ENCODE peak calls at places on chromosomes 1 and 21, in eight cellular contexts. R is stomach, W is IMR-90, L is right atrium auricular region, E is BE2C, G is sigmoid colon, Q is DND-41, Y is body of pancreas. B is an unnamed sample. For H3K27me3 and H3K4me1, the result is how much of the 10 kb centered on the place peaks cover.

GRCh38 chr1:92481598-92482403 is 4.9 kb downstream of the GFI1 start:
- DNase-seq in G (no peak), Y (no peak), L (no peak), Q (peak), W (no peak), R (no peak), E (no peak), B (no peak)

GRCh38 chr1:36387141-36387949 is 1.6 kb upstream of the STK40 start:
- DNase-seq in L (peak), Y (no peak), G (peak), E (no peak), R (no peak), Q (no peak), W (peak), B (no peak)

GRCh38 chr1:228410015-228410414 is 3.4 kb upstream of the TRIM11 start:
- DNase-seq in E (no peak), R (no peak), W (peak), L (peak), G (no peak), Q (no peak), Y (no peak), B (peak)

GRCh38 chr1:30919025-30919881 is 10.7 kb upstream of the SDC3 start:
- DNase-seq in L (peak), R (no peak), G (no peak), W (peak), Q (no peak), Y (no peak), E (peak), B (no peak)

GRCh38 chr1:234845097-234845660 is 235.2 kb upstream of the IRF2BP2 start:
- DNase-seq in W (no peak), G (no peak), E (no peak), R (no peak), Y (peak), Q (peak), L (no peak), B (no peak)

GRCh38 chr1:7257225-7257624 is 472.0 kb downstream of the CAMTA1 start:
- DNase-seq in G (no peak), Y (no peak), W (no peak), R (no peak), L (no peak), E (no peak), Q (no peak), B (no peak)

GRCh38 chr1:228511539-228512445 is 24.6 kb downstream of the RNF187 start:
- DNase-seq in Q (no peak), L (peak), W (no peak), G (no peak), E (no peak), Y (no peak), R (no peak), B (no peak)

GRCh38 chr1:910881-911721 is 12.6 kb upstream of the SAMD11 start:
- DNase-seq in G (peak), Q (no peak), E (peak), R (peak), Y (peak), L (no peak), W (peak), B (peak)

GRCh38 chr1:196609114-196609737 is 986 bp upstream of the KCNT2 start:
- DNase-seq in Y (peak), W (peak), G (peak), E (peak), L (peak), R (no peak), Q (no peak), B (no peak)

GRCh38 chr21:46617267-46618051 is 12.6 kb upstream of the S100B start:
- DNase-seq in R (no peak), Y (no peak), L (no peak), Q (no peak), W (peak), E (no peak), G (no peak), B (no peak)

GRCh38 chr1:214827883-214828282 is 224.9 kb downstream of the CENPF start:
- DNase-seq in Y (no peak), Q (no peak), L (no peak), E (no peak), R (no peak), W (no peak), G (no peak), B (no peak)

GRCh38 chr1:214824758-214825157 is 221.8 kb downstream of the CENPF start:
- DNase-seq in Q (no peak), R (no peak), L (no peak), Y (no peak), G (no peak), W (no peak), E (no peak), B (no peak)

GRCh38 chr1:214823311-214824117 is 220.5 kb downstream of the CENPF start:
- DNase-seq in E (peak), Y (no peak), W (no peak), Q (no peak), L (no peak), R (no peak), G (no peak), B (no peak)
- TF ChIP-seq CTCF in E (peak), Y (no peak), W (no peak), Q (peak), L (no peak), R (no peak), G (no peak), B (no peak)

GRCh38 chr1:15741183-15741850 is 982 bp upstream of the TMEM82 start:
- DNase-seq in L (peak), R (peak), E (peak), Y (peak), Q (peak), W (peak), G (peak), B (peak)
- H3K27me3 ChIP-seq in L (under half), R (under half), E (under half), Y (under half), Q (under half), W (under half), G (under half), B (under half)

GRCh38 chr1:220164116-220164515 is 70.2 kb downstream of the IARS2 start:
- DNase-seq in Y (no peak), G (no peak), Q (no peak), W (no peak), L (no peak), R (no peak), E (no peak), B (no peak)

GRCh38 chr1:220160027-220160426 is 66.1 kb downstream of the IARS2 start:
- DNase-seq in Y (no peak), G (no peak), W (no peak), L (no peak), Q (no peak), E (no peak), R (no peak), B (no peak)

GRCh38 chr1:220159026-220159425 is 65.1 kb downstream of the IARS2 start:
- DNase-seq in L (no peak), E (no peak), Q (no peak), Y (no peak), R (no peak), G (no peak), W (no peak), B (no peak)

GRCh38 chr1:220166853-220167252 is 72.9 kb downstream of the IARS2 start:
- DNase-seq in R (no peak), L (no peak), E (no peak), Y (no peak), G (no peak), W (no peak), Q (no peak), B (no peak)

GRCh38 chr1:220164517-220164916 is 70.6 kb downstream of the IARS2 start:
- DNase-seq in E (no peak), L (no peak), R (no peak), Y (no peak), Q (no peak), W (no peak), G (no peak), B (no peak)
- H3K4me1 ChIP-seq in E (under half), L (under half), R (under half), Y (under half), Q (under half), W (under half), G (under half), B (under half)

DNA sequence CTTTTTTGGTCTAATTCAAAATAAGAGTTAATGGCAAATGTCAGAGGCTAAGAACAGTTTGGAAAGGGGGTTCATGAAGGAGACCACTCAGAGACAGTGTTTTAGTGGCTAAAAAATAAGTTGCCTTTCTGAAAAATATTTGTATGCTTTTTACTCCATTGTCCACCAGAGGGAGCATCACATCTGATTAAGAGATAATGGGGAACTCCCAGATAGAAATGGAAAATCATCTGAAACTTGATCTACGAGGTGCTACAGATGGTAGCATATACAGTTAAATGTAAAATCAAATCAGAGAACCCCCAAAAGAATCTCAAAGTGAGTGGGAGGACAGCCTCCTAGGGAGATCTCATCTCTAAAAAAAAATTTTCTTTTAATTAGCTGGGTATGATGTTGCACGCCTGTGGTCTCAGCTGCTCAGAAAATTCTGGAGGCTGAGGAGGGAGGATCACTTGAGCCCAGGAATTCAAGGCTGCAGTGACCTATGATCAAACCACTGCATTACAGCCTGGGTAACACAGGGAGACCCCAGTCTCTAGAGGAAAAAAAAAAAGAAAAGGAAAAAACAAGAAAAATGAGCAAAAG is 9.7 kb downstream of the SMYD3 start:
- DNase-seq in L (no peak), Y (no peak), G (no peak), R (no peak), Q (no peak), E (no peak), W (peak), B (no peak)
- TF ChIP-seq CTCF in L (peak), Y (no peak), G (peak), R (peak), Q (peak), E (peak), W (peak), B (peak)

GRCh38 chr1:151508721-151509292 is 2.4 kb upstream of the CGN start:
- DNase-seq in G (no peak), R (peak), Y (no peak), E (no peak), W (no peak), Q (no peak), L (no peak), B (no peak)

GRCh38 chr1:151509350-151510019 is 1.7 kb upstream of the CGN start:
- DNase-seq in W (no peak), Y (no peak), R (no peak), Q (no peak), G (peak), L (no peak), E (no peak), B (no peak)

GRCh38 chr1:151510957-151511635 is at the start of gene CGN:
- DNase-seq in E (peak), G (peak), Y (peak), W (peak), L (peak), Q (peak), R (peak), B (peak)

GRCh38 chr1:151510614-151510956 is 602 bp upstream of the CGN start:
- DNase-seq in W (no peak), Q (no peak), L (no peak), R (no peak), G (no peak), Y (no peak), E (no peak), B (no peak)

DNA sequence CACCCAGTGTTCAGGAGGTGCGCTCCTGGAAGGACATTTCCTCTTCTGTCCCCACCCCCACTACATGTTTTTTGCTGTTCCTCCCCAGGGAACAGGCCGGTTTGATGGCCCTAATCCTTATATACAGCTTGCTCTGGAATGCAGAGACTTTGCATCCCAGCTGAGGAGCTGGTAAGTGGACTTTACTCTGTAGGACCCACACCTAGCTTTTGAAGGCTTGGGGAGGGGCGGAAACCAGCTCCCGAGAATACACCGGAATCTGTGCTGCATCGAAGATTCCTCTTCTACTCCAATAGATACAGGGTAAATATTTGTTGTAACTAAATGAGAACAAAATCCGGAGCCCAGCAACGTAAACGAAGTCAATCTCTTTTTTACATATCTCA is 1.2 kb upstream of the CGN start:
- DNase-seq in E (no peak), L (no peak), G (peak), R (no peak), Q (no peak), Y (no peak), W (no peak), B (no peak)
- H3K27me3 ChIP-seq in E (under half), L (under half), G (under half), R (under half), Q (under half), Y (under half), W (under half), B (under half)

GRCh38 chr1:42939216-42939615 is 19.5 kb downstream of the SLC2A1 start:
- DNase-seq in W (no peak), G (no peak), L (no peak), E (no peak), Y (peak), R (peak), Q (no peak), B (no peak)

GRCh38 chr1:42943166-42943565 is 15.5 kb downstream of the SLC2A1 start:
- DNase-seq in Q (no peak), G (peak), W (no peak), Y (peak), L (no peak), R (peak), E (no peak), B (peak)

GRCh38 chr1:42941640-42942330 is 16.9 kb downstream of the SLC2A1 start:
- DNase-seq in Y (peak), R (peak), E (peak), L (peak), G (peak), W (peak), Q (no peak), B (peak)

GRCh38 chr1:42942444-42942843 is 16.2 kb downstream of the SLC2A1 start:
- DNase-seq in Q (no peak), L (no peak), R (no peak), E (no peak), G (no peak), W (no peak), Y (no peak), B (no peak)

DNA sequence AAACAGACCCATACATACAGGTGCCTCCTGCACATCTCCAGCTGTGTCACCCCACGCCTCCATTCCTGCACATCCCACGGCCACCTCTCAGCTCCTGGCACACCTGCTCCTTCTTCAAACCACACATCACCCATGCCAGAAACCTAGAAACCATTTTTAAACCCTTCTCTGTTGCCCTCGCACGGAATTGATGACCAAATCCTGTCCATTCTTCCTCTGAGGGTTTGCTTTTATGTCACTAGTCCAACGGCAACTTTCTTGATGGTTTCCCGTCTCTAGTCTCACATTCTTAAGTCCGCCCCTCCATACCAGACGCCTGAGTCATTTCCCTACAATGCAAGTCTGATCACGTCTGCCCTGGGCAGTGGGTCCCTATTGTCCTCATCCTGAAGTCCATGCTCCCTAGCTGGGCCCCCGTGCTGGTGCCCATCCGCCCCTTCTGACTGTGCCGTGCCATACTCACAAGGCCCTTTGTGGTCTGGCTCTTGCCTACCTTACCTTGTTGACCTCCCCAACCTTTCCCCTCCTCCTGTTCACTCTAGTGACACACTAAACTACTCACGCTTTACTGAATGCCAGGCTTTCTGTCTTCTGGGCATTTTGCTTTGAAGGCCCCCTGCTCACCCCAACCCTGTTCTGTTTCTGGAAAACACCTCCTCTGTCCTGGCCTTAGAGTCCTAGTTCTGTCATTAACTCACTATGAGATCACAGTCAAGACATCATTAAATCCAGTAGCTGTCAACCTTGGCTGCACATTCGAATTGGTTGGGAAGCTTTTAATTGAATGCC is 17.6 kb downstream of the SLC2A1 start:
- DNase-seq in R (no peak), L (peak), W (peak), Y (no peak), E (no peak), Q (no peak), G (no peak), B (no peak)
- H3K4me1 ChIP-seq in R (half or more), L (under half), W (half or more), Y (half or more), E (under half), Q (under half), G (half or more), B (half or more)

DNA sequence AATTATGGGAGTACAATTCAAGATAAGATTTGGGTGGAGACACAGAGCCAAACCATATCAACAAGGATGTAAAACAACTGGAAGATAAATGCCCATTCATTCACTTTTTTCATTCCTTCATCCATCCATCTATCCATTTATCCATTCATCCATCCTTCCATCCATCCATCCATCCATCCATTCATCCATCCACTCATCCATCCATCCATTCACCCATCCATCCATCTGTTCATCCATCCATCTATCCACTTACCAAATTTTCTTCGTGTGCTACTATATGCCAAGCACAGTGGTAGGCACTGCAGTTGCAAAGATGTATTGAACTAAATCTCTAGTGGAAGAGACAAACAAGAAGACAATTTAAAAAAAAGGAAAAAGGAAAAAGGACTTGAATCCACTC is 14.3 kb upstream of the SIPA1L2 start:
- DNase-seq in E (no peak), W (no peak), Q (no peak), Y (no peak), L (no peak), G (no peak), R (no peak), B (no peak)
- TF ChIP-seq CTCF in E (no peak), W (no peak), Q (no peak), Y (no peak), L (no peak), G (no peak), R (no peak), B (no peak)

DNA sequence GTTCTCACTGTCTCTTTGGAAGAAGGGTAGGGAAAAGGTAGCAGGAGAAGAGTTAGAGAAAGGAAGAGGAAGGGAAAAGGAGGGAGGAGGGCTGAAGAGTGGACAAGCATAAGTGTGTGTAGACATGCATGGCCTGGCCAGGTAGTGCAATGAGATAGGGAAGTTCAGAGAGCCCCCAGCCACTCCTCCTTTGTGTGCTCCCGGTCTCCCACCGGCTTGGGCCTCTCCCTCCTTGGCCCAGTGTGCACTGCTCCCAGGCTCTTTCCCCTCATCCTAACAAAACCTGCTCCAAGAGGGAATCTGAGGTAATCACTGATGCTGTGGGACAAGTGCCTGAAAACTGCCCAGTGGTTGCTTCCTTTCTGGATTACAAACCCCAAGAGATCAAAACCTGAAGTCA is 10.3 kb upstream of the LEMD1 start:
- DNase-seq in R (no peak), Q (no peak), E (no peak), G (no peak), Y (no peak), W (no peak), L (no peak), B (no peak)
- H3K27me3 ChIP-seq in R (under half), Q (under half), E (under half), G (under half), Y (under half), W (half or more), L (under half), B (under half)

GRCh38 chr1:183148599-183148998 is 37.5 kb upstream of the LAMC2 start:
- DNase-seq in G (no peak), R (no peak), Y (no peak), Q (no peak), L (no peak), E (no peak), W (peak), B (no peak)

GRCh38 chr1:183139281-183139942 is 46.7 kb upstream of the LAMC2 start:
- DNase-seq in Q (no peak), E (no peak), R (no peak), Y (no peak), W (peak), L (no peak), G (no peak), B (no peak)

GRCh38 chr1:183144752-183145151 is 41.3 kb upstream of the LAMC2 start:
- DNase-seq in G (no peak), Q (peak), E (no peak), R (no peak), L (no peak), W (no peak), Y (no peak), B (no peak)

GRCh38 chr1:183147735-183148134 is 38.3 kb upstream of the LAMC2 start:
- DNase-seq in Q (no peak), Y (no peak), G (no peak), R (no peak), W (no peak), L (no peak), E (no peak), B (no peak)

DNA sequence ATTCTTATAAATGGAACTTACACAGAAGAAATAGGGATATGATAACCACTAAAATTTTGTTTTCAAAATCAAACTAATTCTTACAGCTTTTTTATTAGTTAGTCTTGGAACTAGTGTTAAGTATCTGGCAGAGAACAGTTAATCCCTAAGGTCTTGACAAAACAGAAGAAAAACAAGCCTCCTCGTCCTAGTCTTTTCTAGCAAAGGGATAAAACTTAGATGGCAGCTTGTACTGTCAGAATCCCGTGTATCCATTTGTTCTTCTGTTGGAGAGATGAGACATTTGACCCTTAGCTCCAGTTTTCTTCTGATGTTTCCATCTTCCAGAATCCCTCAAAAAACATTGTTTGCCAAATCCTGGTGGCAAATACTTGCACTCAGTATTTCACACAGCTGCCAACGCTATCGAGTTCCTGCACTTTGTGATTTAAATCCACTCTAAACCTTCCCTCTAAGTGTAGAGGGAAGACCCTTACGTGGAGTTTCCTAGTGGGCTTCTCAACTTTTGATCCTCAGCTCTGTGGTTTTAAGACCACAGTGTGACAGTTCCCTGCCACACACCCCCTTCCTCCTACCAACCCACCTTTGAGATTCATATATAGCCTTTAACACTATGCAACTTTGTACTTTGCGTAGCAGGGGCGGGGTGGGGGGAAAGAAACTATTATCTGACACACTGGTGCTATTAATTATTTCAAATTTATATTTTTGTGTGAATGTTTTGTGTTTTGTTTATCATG is 42.3 kb upstream of the LAMC2 start:
- DNase-seq in Y (no peak), W (no peak), Q (peak), E (no peak), L (no peak), G (no peak), R (no peak), B (no peak)
- H3K4me1 ChIP-seq in Y (under half), W (under half), Q (under half), E (under half), L (under half), G (under half), R (under half), B (under half)